ENCODE peak calls at places on chromosomes 4 and X, in nine cellular contexts. Q, S, J, K, F, I, Z, H and G are unnamed samples.

GRCh38 chr4:116099596-116099995 is 985.8 kb downstream of the TRAM1L1 start:
- DNase-seq in Q (no peak), S (no peak), J (no peak), K (no peak), F (no peak), I (no peak), Z (no peak), H (no peak), G (no peak)

GRCh38 chr4:103046416-103047290 is 27.1 kb upstream of the SLC9B1 start:
- DNase-seq in Q (no peak), S (no peak), J (peak), K (peak), F (no peak), I (no peak), Z (no peak), H (peak), G (no peak)

GRCh38 chrX:68498044-68498507 is 775 bp upstream of the YIPF6 start:
- DNase-seq in Q (no peak), S (no peak), J (no peak), K (no peak), F (no peak), I (no peak), Z (no peak), H (peak), G (no peak)

GRCh38 chr4:188701952-188702351 is 562.7 kb downstream of the TRIML1 start:
- DNase-seq in Q (no peak), S (no peak), J (no peak), K (no peak), F (no peak), I (no peak), Z (no peak), H (no peak), G (no peak)

GRCh38 chr4:189807031-189807430 is 133.6 kb upstream of the FRG1 start:
- DNase-seq in Q (no peak), S (no peak), J (no peak), K (no peak), F (no peak), I (no peak), Z (no peak), H (no peak), G (no peak)

GRCh38 chrX:134480061-134480460 is 20.1 kb downstream of the HPRT1 start:
- DNase-seq in Q (no peak), S (no peak), J (peak), K (no peak), F (no peak), I (no peak), Z (no peak), H (peak), G (no peak)

GRCh38 chr4:141486375-141486997 is 149.9 kb upstream of the IL15 start:
- DNase-seq in Q (no peak), S (no peak), J (peak), K (no peak), F (no peak), I (no peak), Z (no peak), H (peak), G (no peak)

GRCh38 chr4:114103908-114104307 is 124.5 kb upstream of the ARSJ start:
- DNase-seq in Q (no peak), S (no peak), J (no peak), K (no peak), F (no peak), I (no peak), Z (no peak), H (no peak), G (no peak)

GRCh38 chr4:128653514-128654420 is 155.7 kb upstream of the JADE1 start:
- DNase-seq in Q (no peak), S (no peak), J (peak), K (peak), F (no peak), I (no peak), Z (no peak), H (peak), G (peak)

GRCh38 chrX:109964390-109964789 is 38.5 kb upstream of the TMEM164 start:
- DNase-seq in Q (no peak), S (no peak), J (no peak), K (no peak), F (no peak), I (peak), Z (no peak), H (no peak), G (no peak)

GRCh38 chr4:11151500-11151899 is 277.2 kb downstream of the HS3ST1 start:
- DNase-seq in Q (no peak), S (no peak), J (no peak), K (no peak), F (no peak), I (no peak), Z (no peak), H (no peak), G (no peak)

GRCh38 chrX:103565752-103566151 is 19.6 kb upstream of the TCEAL4 start:
- DNase-seq in Q (no peak), S (no peak), J (peak), K (no peak), F (no peak), I (no peak), Z (no peak), H (peak), G (no peak)

GRCh38 chr4:94032754-94033153 is 174.9 kb upstream of the SMARCAD1 start:
- DNase-seq in Q (no peak), S (no peak), J (no peak), K (no peak), F (no peak), I (no peak), Z (no peak), H (peak), G (no peak)

GRCh38 chr4:84389406-84389805 is 109.7 kb downstream of the NKX6-1 start:
- DNase-seq in Q (no peak), S (no peak), J (no peak), K (no peak), F (no peak), I (no peak), Z (no peak), H (peak), G (no peak)

GRCh38 chrX:14942341-14942740 is 69.1 kb downstream of the MOSPD2 start:
- DNase-seq in Q (no peak), S (no peak), J (no peak), K (no peak), F (no peak), I (no peak), Z (no peak), H (no peak), G (no peak)

GRCh38 chr4:75385139-75385538 is 129.1 kb downstream of the RCHY1 start:
- DNase-seq in Q (no peak), S (no peak), J (no peak), K (no peak), F (no peak), I (no peak), Z (no peak), H (no peak), G (no peak)

GRCh38 chr4:142631836-142632235 is 214.3 kb downstream of the INPP4B start:
- DNase-seq in Q (no peak), S (no peak), J (no peak), K (no peak), F (no peak), I (no peak), Z (no peak), H (no peak), G (no peak)

GRCh38 chrX:54045563-54046228 is 1.4 kb upstream of the PHF8 start:
- DNase-seq in Q (no peak), S (no peak), J (no peak), K (no peak), F (no peak), I (no peak), Z (no peak), H (no peak), G (no peak)

GRCh38 chr4:89949782-89950387 is 55.2 kb downstream of the MMRN1 start:
- DNase-seq in Q (no peak), S (no peak), J (no peak), K (no peak), F (no peak), I (no peak), Z (no peak), H (peak), G (no peak)

GRCh38 chr4:145507636-145508035 is 26.0 kb downstream of the SMAD1 start:
- DNase-seq in Q (no peak), S (no peak), J (peak), K (no peak), F (no peak), I (no peak), Z (no peak), H (peak), G (no peak)

GRCh38 chr4:107380836-107381438 is 339.1 kb downstream of the PAPSS1 start:
- DNase-seq in Q (no peak), S (no peak), J (no peak), K (no peak), F (no peak), I (no peak), Z (no peak), H (no peak), G (no peak)

GRCh38 chr4:125085-125820 is 952 bp downstream of the ZNF718 start:
- DNase-seq in Q (peak), S (peak), J (peak), K (peak), F (no peak), I (peak), Z (peak), H (peak), G (peak)

GRCh38 chrX:11423362-11423818 is 130.2 kb downstream of the AMELX start:
- DNase-seq in Q (no peak), S (no peak), J (peak), K (no peak), F (no peak), I (no peak), Z (peak), H (peak), G (peak)

DNA sequence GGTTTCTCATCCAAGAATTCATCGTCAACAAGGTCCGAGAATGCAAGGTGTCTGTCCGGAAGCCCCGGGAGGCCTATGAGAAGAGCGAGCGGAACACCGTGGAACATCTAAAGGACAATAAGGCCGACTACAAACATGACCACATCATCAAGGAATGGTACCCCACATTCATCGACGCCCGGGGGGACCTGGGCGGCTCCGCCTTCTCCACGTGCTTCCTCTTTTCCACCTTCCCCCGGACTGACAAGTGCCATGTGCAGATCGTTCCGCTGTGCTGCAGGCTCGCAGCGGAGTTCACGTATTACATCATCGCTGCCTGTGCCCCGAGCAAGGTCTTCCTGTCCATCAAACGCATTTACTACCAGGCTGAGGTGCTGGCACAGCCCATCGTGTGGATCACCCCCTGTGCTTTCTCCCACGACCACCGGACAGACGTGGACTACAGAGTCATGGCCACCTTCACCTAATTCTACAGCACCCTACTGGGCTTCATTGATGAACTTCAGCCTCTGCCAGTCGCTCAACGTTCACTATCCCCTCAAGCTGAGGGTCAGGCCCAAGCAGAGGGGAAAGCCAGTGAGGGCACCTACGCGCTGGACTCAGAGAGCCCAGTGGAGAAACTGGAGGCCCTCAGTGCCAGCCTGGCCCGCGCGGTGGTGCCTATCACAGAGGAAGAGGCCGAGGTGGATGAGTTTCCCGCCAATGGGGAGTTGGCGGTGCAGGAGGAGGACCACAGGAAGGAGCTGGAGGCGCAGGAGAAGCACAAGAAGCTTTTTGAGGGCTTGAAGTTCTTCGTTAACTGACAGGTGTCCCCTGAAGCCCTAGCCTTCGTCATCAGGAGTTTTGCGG is 125.9 kb upstream of the PABPC4L start:
- DNase-seq in Q (no peak), S (no peak), J (no peak), K (no peak), F (no peak), I (no peak), Z (no peak), H (no peak), G (no peak)
- H3K4me3 ChIP-seq in Q (no peak), S (no peak), J (no peak), K (no peak), F (no peak), I (no peak), Z (no peak), H (no peak), G (no peak)

GRCh38 chr4:14700083-14700482 is 302.2 kb upstream of the CPEB2 start:
- DNase-seq in Q (no peak), S (no peak), J (no peak), K (no peak), F (no peak), I (no peak), Z (no peak), H (no peak), G (no peak)
- H3K27ac ChIP-seq in Q (no peak), S (no peak), J (no peak), K (no peak), F (no peak), I (no peak), Z (no peak), H (no peak), G (no peak)

DNA sequence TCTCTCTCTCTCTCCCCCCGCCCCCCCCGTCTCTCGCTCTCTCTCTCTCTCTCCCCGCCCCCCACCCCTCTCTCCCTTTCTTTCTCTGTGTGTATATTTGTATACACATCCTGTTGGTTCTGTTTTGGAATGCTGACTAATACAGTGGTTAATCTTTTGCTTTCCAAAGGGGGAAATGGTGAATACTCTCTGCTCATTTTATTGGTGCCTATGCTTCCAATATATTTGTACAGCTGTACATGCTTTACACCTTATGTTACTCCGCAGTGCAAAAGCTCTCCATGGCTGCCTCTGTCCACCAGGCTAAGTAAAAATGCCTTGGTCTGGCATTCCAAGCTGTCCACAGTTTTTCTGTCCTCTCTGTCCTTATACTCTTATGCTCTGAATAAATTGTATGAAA is 158.8 kb downstream of the RBMX2 start:
- DNase-seq in Q (no peak), S (no peak), J (no peak), K (no peak), F (no peak), I (no peak), Z (no peak), H (no peak), G (no peak)
- H3K4me3 ChIP-seq in Q (no peak), S (no peak), J (no peak), K (no peak), F (no peak), I (no peak), Z (no peak), H (no peak), G (no peak)

DNA sequence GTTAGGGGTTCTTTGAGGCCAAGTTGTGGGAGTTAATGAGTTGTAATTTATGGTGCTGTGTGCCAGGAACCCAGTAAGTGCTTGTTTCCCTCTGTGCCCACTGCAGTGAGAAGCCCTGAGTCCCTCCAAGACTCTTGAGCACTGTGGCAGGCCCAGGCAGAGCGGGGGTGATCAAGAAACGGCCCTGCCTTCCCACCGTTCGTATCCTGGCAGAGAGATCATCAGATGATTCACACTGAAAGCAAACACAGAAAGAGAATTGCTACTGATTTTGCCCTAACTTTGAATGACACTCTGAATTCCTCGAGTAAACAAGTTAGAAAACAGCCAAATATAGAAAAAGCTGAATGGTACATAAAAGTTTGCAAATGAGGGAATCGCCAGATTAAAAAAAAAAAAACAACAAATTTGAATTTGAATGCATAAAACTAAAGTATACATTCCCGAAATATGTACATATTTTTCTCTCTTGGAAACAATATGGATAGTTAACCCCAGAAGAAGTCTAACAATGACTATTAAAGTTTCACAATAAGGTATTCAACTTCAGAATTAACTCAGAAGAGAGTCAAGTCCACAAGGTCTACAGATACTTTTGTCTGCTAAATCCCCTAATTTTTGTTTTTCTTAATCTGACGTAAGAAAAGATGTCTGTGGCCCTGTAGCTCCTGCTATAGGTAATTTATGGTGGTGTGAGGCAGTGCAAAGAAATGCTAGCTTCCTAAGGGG is 71.8 kb downstream of the AFAP1 start:
- DNase-seq in Q (no peak), S (no peak), J (peak), K (no peak), F (no peak), I (no peak), Z (no peak), H (peak), G (no peak)
- H3K27ac ChIP-seq in Q (no peak), S (no peak), J (peak), K (peak), F (no peak), I (no peak), Z (no peak), H (peak), G (no peak)

GRCh38 chr4:168920438-168921081 is 89.5 kb downstream of the CBR4 start:
- DNase-seq in Q (no peak), S (no peak), J (no peak), K (no peak), F (no peak), I (no peak), Z (no peak), H (no peak), G (no peak)

GRCh38 chr4:168925789-168926490 is 84.1 kb downstream of the CBR4 start:
- DNase-seq in Q (no peak), S (no peak), J (no peak), K (no peak), F (no peak), I (no peak), Z (no peak), H (no peak), G (no peak)

GRCh38 chr4:168928346-168928745 is 81.7 kb downstream of the CBR4 start:
- DNase-seq in Q (no peak), S (no peak), J (no peak), K (no peak), F (no peak), I (no peak), Z (no peak), H (no peak), G (no peak)

GRCh38 chr4:168923526-168924194 is 86.4 kb downstream of the CBR4 start:
- DNase-seq in Q (no peak), S (no peak), J (peak), K (peak), F (no peak), I (no peak), Z (no peak), H (peak), G (no peak)

GRCh38 chr4:168924648-168925047 is 85.4 kb downstream of the CBR4 start:
- DNase-seq in Q (no peak), S (no peak), J (no peak), K (no peak), F (no peak), I (no peak), Z (no peak), H (no peak), G (no peak)
- H3K4me3 ChIP-seq in Q (no peak), S (no peak), J (no peak), K (no peak), F (no peak), I (no peak), Z (no peak), H (no peak), G (no peak)

GRCh38 chrX:70132877-70133302 is 357 bp upstream of the IGBP1 start:
- DNase-seq in Q (no peak), S (no peak), J (peak), K (no peak), F (no peak), I (no peak), Z (no peak), H (no peak), G (no peak)
- H3K27ac ChIP-seq in Q (peak), S (peak), J (peak), K (peak), F (peak), I (no peak), Z (peak), H (peak), G (no peak)

DNA sequence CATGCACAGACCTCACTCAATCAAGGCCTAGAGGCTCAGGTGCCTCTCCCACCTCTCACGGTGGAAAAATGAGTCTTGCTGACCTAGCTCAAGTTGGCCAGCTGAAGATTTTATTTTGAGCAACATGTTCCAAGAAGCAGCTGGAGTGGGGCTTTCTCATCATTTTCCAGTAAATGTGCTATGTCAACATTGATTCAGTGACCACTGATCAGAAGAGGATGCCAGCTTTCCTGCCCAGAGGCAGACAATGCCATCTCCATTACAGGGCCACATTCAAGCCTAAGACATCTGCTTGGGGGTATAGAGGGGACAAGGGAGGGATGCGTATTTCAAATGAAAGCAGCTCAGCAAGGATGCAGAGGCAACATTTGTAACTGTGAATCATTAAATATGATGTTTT is 3.0 kb downstream of the MEPE start:
- DNase-seq in Q (no peak), S (no peak), J (no peak), K (no peak), F (no peak), I (no peak), Z (no peak), H (no peak), G (no peak)
- H3K4me3 ChIP-seq in Q (no peak), S (no peak), J (no peak), K (no peak), F (no peak), I (no peak), Z (no peak), H (no peak), G (no peak)